ENCODE peak calls at places on chromosome 15, in four cellular contexts. Z is NAMALWA; G is activated CD8-positive, alpha-beta memory T cell treated with anti-CD3 and anti-CD28 coated beads for 4 hours; Q is NCI-H1694. K is an unnamed sample.

GRCh38 chr15:101615414-101615985 is 36.7 kb downstream of the TM2D3 start:
- DNase-seq in Z (no peak), G (no peak), Q (no peak), K (no peak)

GRCh38 chr15:60397772-60398445 is at the start of gene ANXA2:
- DNase-seq in Z (peak; percentile 79), G (peak; percentile 78), Q (no peak), K (peak; percentile 70)

GRCh38 chr15:43989938-43990337 is 163.1 kb downstream of the WDR76 start:
- DNase-seq in Z (no peak), G (no peak), Q (no peak), K (no peak)

GRCh38 chr15:25243800-25244097 is 195.1 kb downstream of the UBE3A start:
- DNase-seq in Z (no peak), G (no peak), Q (no peak), K (no peak)

GRCh38 chr15:41564286-41564959 is 5.4 kb downstream of the TYRO3 start:
- DNase-seq in Z (no peak), G (no peak), Q (no peak), K (no peak)

GRCh38 chr15:42063122-42063848 is 31.1 kb downstream of the PLA2G4D start:
- DNase-seq in Z (no peak), G (no peak), Q (no peak), K (no peak)

GRCh38 chr15:38217181-38217580 is 35.5 kb upstream of the SPRED1 start:
- DNase-seq in Z (peak; percentile 25), G (no peak), Q (no peak), K (no peak)

GRCh38 chr15:95875141-95875643 is 455.3 kb upstream of the NR2F2 start:
- DNase-seq in Z (no peak), G (no peak), Q (no peak), K (no peak)

GRCh38 chr15:73599934-73600333 is 33.3 kb downstream of the NPTN start:
- DNase-seq in Z (no peak), G (no peak), Q (no peak), K (no peak)

GRCh38 chr15:80953001-80953952 is 36.3 kb downstream of the MESD start:
- DNase-seq in Z (no peak), G (no peak), Q (no peak), K (no peak)

GRCh38 chr15:99143655-99144610 is 39.1 kb downstream of the SYNM start:
- DNase-seq in Z (no peak), G (no peak), Q (no peak), K (no peak)

GRCh38 chr15:52010633-52011595 is 8.1 kb upstream of the MAPK6 start:
- DNase-seq in Z (no peak), G (no peak), Q (no peak), K (no peak)

GRCh38 chr15:61702224-61703120 is 357.8 kb downstream of the VPS13C start:
- DNase-seq in Z (no peak), G (no peak), Q (no peak), K (no peak)